ENCODE peak calls at places on chromosomes 1 and 21, in ten cellular contexts. S is C1 segment of cervical spinal cord; R is T-helper 2 cell; J is stimulated activated naive CD8-positive, alpha-beta T cell treated with anti-CD3 and anti-CD28 coated beads, Interleukin-15, Interleukin-2, amounts not matched to agents 100 U/mL and 50 U/mL, for 24 hours; Q is NCI-H1694; I is NCI-H1417; K is DMS53; Z is heart right ventricle; E is NCI-H2081; Y is AG09319. O is an unnamed sample.

GRCh38 chr1:232682248-232682647 is 52.3 kb upstream of the SIPA1L2 start:
- DNase-seq in K (no peak), E (no peak), Q (no peak), S (no peak), I (no peak), Y (no peak), J (no peak), Z (no peak), R (no peak), O (no peak)

GRCh38 chr1:12333036-12333785 is 103.4 kb downstream of the VPS13D start:
- DNase-seq in I (no peak), E (no peak), Q (no peak), J (no peak), Z (no peak), Y (no peak), R (no peak), K (no peak), S (no peak), O (no peak)

GRCh38 chr1:234271243-234271606 is 102.0 kb upstream of the COA6 start:
- DNase-seq in Q (no peak), R (peak), J (no peak), Z (no peak), E (no peak), I (no peak), S (no peak), K (no peak), Y (no peak), O (no peak)

GRCh38 chr1:235643837-235644692 is 5.5 kb downstream of the GNG4 start:
- DNase-seq in K (no peak), I (no peak), Q (no peak), Y (no peak), R (no peak), S (no peak), J (no peak), Z (no peak), E (no peak), O (no peak)

GRCh38 chr1:223747838-223748335 is 35.5 kb downstream of the CAPN2 start:
- DNase-seq in R (peak), S (no peak), K (peak), Y (no peak), Z (no peak), J (no peak), Q (no peak), E (no peak), I (no peak), O (no peak)

GRCh38 chr1:228500901-228501871 is 14.0 kb downstream of the RNF187 start:
- DNase-seq in E (peak), K (peak), Q (peak), Z (peak), Y (peak), S (peak), I (peak), J (peak), R (peak), O (peak)

GRCh38 chr1:53573931-53574330 is 114.7 kb downstream of the DMRTB1 start:
- DNase-seq in Z (no peak), R (no peak), K (no peak), Y (no peak), I (no peak), Q (peak), E (no peak), J (no peak), S (no peak), O (no peak)

GRCh38 chr1:219179293-219179692 is 5.6 kb downstream of the LYPLAL1 start:
- DNase-seq in Y (no peak), S (no peak), R (no peak), Q (no peak), I (no peak), E (no peak), Z (no peak), J (no peak), K (no peak), O (no peak)

GRCh38 chr1:235984041-235984820 is 80.7 kb downstream of the NID1 start:
- DNase-seq in R (no peak), K (no peak), Z (no peak), E (no peak), J (no peak), Q (no peak), I (no peak), S (no peak), Y (peak), O (no peak)

GRCh38 chr21:43301424-43302355 is 125.2 kb downstream of the SIK1 start:
- DNase-seq in J (no peak), E (no peak), I (no peak), Z (no peak), R (no peak), S (no peak), Y (no peak), Q (no peak), K (no peak), O (no peak)

GRCh38 chr1:203250936-203251335 is 21.5 kb upstream of the CHIT1 start:
- DNase-seq in I (peak), K (no peak), Y (no peak), E (peak), Q (no peak), S (no peak), J (no peak), R (no peak), Z (no peak), O (no peak)

GRCh38 chr1:22132517-22133235 is 10.2 kb downstream of the WNT4 start:
- DNase-seq in R (no peak), J (no peak), Z (no peak), Q (no peak), S (no peak), Y (peak), I (no peak), E (peak), K (peak), O (no peak)

GRCh38 chr1:68433386-68433785 is 16.4 kb downstream of the RPE65 start:
- DNase-seq in J (no peak), K (no peak), S (no peak), E (no peak), Q (no peak), R (no peak), I (no peak), Z (no peak), Y (no peak), O (no peak)

GRCh38 chr1:1490633-1491230 is 19.2 kb downstream of the ATAD3B start:
- DNase-seq in Q (no peak), K (no peak), S (no peak), Z (no peak), I (no peak), R (no peak), E (no peak), J (no peak), Y (no peak), O (no peak)

GRCh38 chr1:30101477-30102227 is 621.7 kb downstream of the MATN1 start:
- DNase-seq in J (no peak), Z (no peak), Q (no peak), Y (no peak), S (no peak), K (no peak), I (no peak), E (no peak), R (no peak), O (peak)

GRCh38 chr1:221712776-221713431 is 29.0 kb downstream of the DUSP10 start:
- DNase-seq in E (no peak), S (no peak), Q (no peak), I (no peak), Y (no peak), Z (no peak), K (no peak), J (peak), R (peak), O (no peak)

GRCh38 chr1:92679980-92680379 is 104.9 kb downstream of the EVI5 start:
- DNase-seq in Z (no peak), Q (no peak), K (no peak), E (no peak), S (no peak), Y (no peak), R (no peak), J (no peak), I (no peak), O (no peak)

GRCh38 chr1:211935448-211935970 is 99.8 kb downstream of the INTS7 start:
- DNase-seq in J (peak), Q (no peak), R (peak), Z (no peak), I (no peak), K (no peak), Y (no peak), S (no peak), E (no peak), O (no peak)

GRCh38 chr1:229058111-229058551 is 212.8 kb upstream of the RAB4A start:
- DNase-seq in K (peak), I (peak), Q (no peak), Y (no peak), J (peak), R (peak), E (peak), Z (no peak), S (no peak), O (no peak)

GRCh38 chr1:27876341-27877114 is 4.2 kb downstream of the THEMIS2 start:
- DNase-seq in Z (no peak), K (peak), J (no peak), Q (no peak), I (no peak), Y (no peak), E (no peak), S (no peak), R (no peak), O (no peak)

GRCh38 chr1:203368624-203369451 is 17.9 kb upstream of the FMOD start:
- DNase-seq in Q (no peak), Z (peak), Y (peak), S (no peak), K (no peak), J (no peak), I (peak), E (no peak), R (no peak), O (peak)

GRCh38 chr1:220076861-220077762 is 12.5 kb downstream of the BPNT1 start:
- DNase-seq in Y (no peak), Z (no peak), S (no peak), E (no peak), Q (no peak), K (no peak), R (no peak), I (no peak), J (no peak), O (no peak)

GRCh38 chr21:45826733-45827692 is 154.6 kb upstream of the COL6A1 start:
- DNase-seq in S (no peak), K (no peak), Y (no peak), I (no peak), E (no peak), R (peak), J (no peak), Q (no peak), Z (no peak), O (no peak)

GRCh38 chr1:109615879-109616278 is 3.5 kb downstream of the GNAT2 start:
- DNase-seq in E (no peak), K (no peak), S (no peak), Z (no peak), I (no peak), J (no peak), R (peak), Y (no peak), Q (no peak), O (no peak)

GRCh38 chr1:23428136-23428905 is 3.8 kb upstream of the TCEA3 start:
- DNase-seq in Y (no peak), E (no peak), I (no peak), Q (no peak), K (no peak), J (no peak), Z (no peak), R (no peak), S (no peak), O (no peak)

GRCh38 chr1:82226198-82226505 is 425.4 kb downstream of the ADGRL2 start:
- DNase-seq in Q (peak), J (no peak), E (peak), Z (no peak), K (peak), R (no peak), S (no peak), I (peak), Y (no peak), O (no peak)

GRCh38 chr1:24424207-24424606 is 8.6 kb downstream of the NIPAL3 start:
- DNase-seq in K (no peak), S (no peak), I (no peak), Z (no peak), Q (no peak), Y (no peak), E (no peak), J (peak), R (no peak), O (no peak)

GRCh38 chr1:30106125-30106524 is 617.3 kb downstream of the MATN1 start:
- DNase-seq in R (no peak), E (no peak), J (peak), S (no peak), I (peak), K (peak), Y (no peak), Z (no peak), Q (no peak), O (peak)

GRCh38 chr1:45892068-45892785 is 88.8 kb downstream of the MAST2 start:
- DNase-seq in Q (no peak), K (no peak), E (no peak), I (no peak), S (no peak), Y (peak), J (no peak), R (no peak), Z (peak), O (peak)

GRCh38 chr1:205913451-205914204 is 29.6 kb downstream of the SLC26A9 start:
- DNase-seq in S (no peak), R (no peak), Q (no peak), Z (peak), I (no peak), E (no peak), J (no peak), K (no peak), Y (peak), O (no peak)

GRCh38 chr1:174204697-174205308 is 45.5 kb downstream of the RABGAP1L start:
- DNase-seq in I (no peak), Y (no peak), R (peak), K (peak), Q (no peak), J (no peak), Z (no peak), E (no peak), S (no peak), O (no peak)

GRCh38 chr21:15455819-15456462 is 273.8 kb upstream of the USP25 start:
- DNase-seq in Z (no peak), Q (no peak), R (no peak), Y (no peak), S (no peak), J (no peak), E (no peak), K (no peak), I (no peak), O (no peak)

GRCh38 chr1:152622803-152623202 is at the start of gene LCE3A:
- DNase-seq in E (no peak), Y (no peak), S (no peak), Q (no peak), R (peak), J (no peak), K (no peak), I (no peak), Z (no peak), O (no peak)

GRCh38 chr1:243421784-243422183 is 165.9 kb downstream of the SDCCAG8 start:
- DNase-seq in S (no peak), I (peak), K (peak), R (peak), E (peak), Q (peak), J (peak), Y (no peak), Z (peak), O (no peak)

GRCh38 chr1:84541679-84542078 is 32.6 kb downstream of the CTBS start:
- DNase-seq in R (no peak), J (no peak), Z (no peak), S (no peak), E (peak), Q (no peak), Y (no peak), K (peak), I (peak), O (no peak)

GRCh38 chr1:21206117-21206516 is 29.4 kb upstream of the EIF4G3 start:
- DNase-seq in Q (no peak), J (no peak), Y (no peak), R (peak), K (no peak), E (no peak), I (no peak), S (no peak), Z (no peak), O (no peak)

GRCh38 chr1:6329851-6330250 is 63.7 kb downstream of the ACOT7 start:
- DNase-seq in Z (peak), K (no peak), J (no peak), S (no peak), R (no peak), Y (peak), E (no peak), I (no peak), Q (peak), O (no peak)